ENCODE peak calls at places on chromosomes 12 and 14, in nine cellular contexts. V is mammary epithelial cell, A is cardiac muscle cell, X is endothelial cell of umbilical vein, C is left ventricle myocardium inferior, M is uterus, H is A549, Q is breast epithelium, U is esophagus squamous epithelium. D is an unnamed sample. For H3K4me1, the result is how much of the 10 kb centered on the place peaks cover.

GRCh38 chr12:124457287-124458219 is 109.9 kb downstream of the NCOR2 start:
- DNase-seq in M (peak), Q (peak), V (no peak), U (peak), C (peak), X (no peak), A (no peak), H (no peak), D (peak)

GRCh38 chr12:92495108-92495507 is 207.7 kb upstream of the PLEKHG7 start:
- DNase-seq in H (no peak), A (no peak), U (no peak), X (no peak), Q (no peak), C (no peak), V (no peak), M (no peak), D (no peak)

GRCh38 chr14:25237845-25238244 is 187.9 kb upstream of the STXBP6 start:
- DNase-seq in M (no peak), U (no peak), Q (no peak), A (peak), V (peak), C (no peak), X (peak), H (peak), D (no peak)

GRCh38 chr12:32069731-32070130 is 36.9 kb upstream of the BICD1 start:
- DNase-seq in M (no peak), H (no peak), Q (no peak), A (no peak), V (no peak), C (no peak), U (no peak), X (no peak), D (no peak)

GRCh38 chr12:71063087-71063486 is 94.7 kb downstream of the TSPAN8 start:
- DNase-seq in Q (no peak), A (no peak), V (no peak), M (no peak), X (no peak), C (no peak), H (no peak), U (no peak), D (no peak)

GRCh38 chr12:131688131-131688844 is 22.6 kb upstream of the SFSWAP start:
- DNase-seq in A (no peak), H (no peak), Q (no peak), V (no peak), U (no peak), M (no peak), C (no peak), X (no peak), D (no peak)

GRCh38 chr12:12356886-12357696 is at the start of gene BORCS5:
- DNase-seq in A (peak), U (peak), V (peak), X (peak), C (peak), Q (peak), M (peak), H (peak), D (peak)

GRCh38 chr12:26845057-26845666 is 12.2 kb upstream of the ITPR2 start:
- DNase-seq in H (peak), X (peak), V (peak), A (peak), Q (peak), U (no peak), C (peak), M (peak), D (peak)

GRCh38 chr12:32390572-32391219 is 8.7 kb upstream of the FGD4 start:
- DNase-seq in Q (no peak), H (peak), X (peak), C (peak), A (no peak), V (no peak), U (no peak), M (no peak), D (no peak)

GRCh38 chr14:41505491-41505890 is 101.2 kb upstream of the LRFN5 start:
- DNase-seq in M (no peak), A (no peak), X (no peak), U (no peak), V (peak), C (no peak), H (no peak), Q (no peak), D (no peak)

GRCh38 chr12:20798561-20798960 is 11.9 kb upstream of the SLCO1B3 start:
- DNase-seq in C (no peak), A (peak), X (peak), M (no peak), U (no peak), V (no peak), Q (no peak), H (peak), D (no peak)

GRCh38 chr12:115697341-115697740 is 580.2 kb downstream of the MED13L start:
- DNase-seq in A (no peak), X (no peak), U (no peak), M (no peak), V (no peak), Q (no peak), H (no peak), C (no peak), D (no peak)

GRCh38 chr14:24233538-24233866 is 773 bp downstream of the GMPR2 start:
- DNase-seq in Q (no peak), H (peak), X (no peak), A (no peak), U (no peak), C (no peak), V (peak), M (no peak), D (no peak)

GRCh38 chr14:74599201-74599809 is 12.7 kb downstream of the LTBP2 start:
- DNase-seq in C (no peak), V (no peak), A (no peak), X (peak), H (no peak), U (no peak), M (peak), Q (no peak), D (no peak)

GRCh38 chr14:104093366-104094055 is 8.0 kb downstream of the ASPG start:
- DNase-seq in U (no peak), M (no peak), X (no peak), C (no peak), Q (no peak), H (no peak), V (no peak), A (no peak), D (peak)

GRCh38 chr12:45388545-45388944 is 172.7 kb downstream of the ANO6 start:
- DNase-seq in U (no peak), X (peak), A (peak), H (peak), M (peak), Q (no peak), C (no peak), V (peak), D (no peak)

GRCh38 chr12:105279460-105280056 is 43.6 kb upstream of the APPL2 start:
- DNase-seq in C (no peak), M (no peak), A (peak), U (no peak), H (peak), V (no peak), X (peak), Q (no peak), D (no peak)

GRCh38 chr12:106431839-106432411 is 74.4 kb downstream of the POLR3B start:
- DNase-seq in A (no peak), X (no peak), C (no peak), M (no peak), V (no peak), Q (no peak), U (no peak), H (no peak), D (no peak)

GRCh38 chr12:104197264-104197663 is 18.3 kb upstream of the TXNRD1 start:
- DNase-seq in H (no peak), X (no peak), Q (no peak), A (no peak), U (no peak), V (no peak), M (no peak), C (no peak), D (no peak)

GRCh38 chr14:63544641-63545234 is 1.6 kb upstream of the PPP2R5E start:
- DNase-seq in V (no peak), H (peak), U (no peak), X (peak), Q (no peak), M (no peak), A (no peak), C (no peak), D (no peak)

GRCh38 chr12:95790025-95790911 is at the start of gene NTN4:
- DNase-seq in V (peak), C (peak), A (peak), M (peak), Q (peak), X (peak), H (peak), U (no peak), D (peak)

GRCh38 chr12:10067942-10068341 is 30.8 kb downstream of the CLEC1A start:
- DNase-seq in A (no peak), V (peak), H (no peak), Q (no peak), M (no peak), C (no peak), U (no peak), X (peak), D (no peak)

GRCh38 chr12:57069522-57069921 is 9.1 kb downstream of the NEMP1 start:
- DNase-seq in H (peak), U (no peak), V (peak), A (peak), Q (peak), X (peak), C (no peak), M (peak), D (no peak)

GRCh38 chr12:12883369-12884001 is 7.9 kb upstream of the GPRC5A start:
- DNase-seq in V (peak), C (no peak), X (peak), U (no peak), A (no peak), M (no peak), H (peak), Q (no peak), D (no peak)

GRCh38 chr14:99521176-99522024 is 40.2 kb downstream of the CCNK start:
- DNase-seq in H (no peak), U (no peak), M (no peak), Q (no peak), C (peak), V (no peak), A (no peak), X (no peak), D (peak)

GRCh38 chr14:99656171-99656570 is 11.2 kb downstream of the HHIPL1 start:
- DNase-seq in H (no peak), X (no peak), Q (no peak), U (no peak), C (no peak), A (no peak), V (no peak), M (no peak), D (no peak)

GRCh38 chr14:50778757-50779483 is 52.0 kb downstream of the NIN start:
- DNase-seq in Q (no peak), V (peak), M (no peak), U (no peak), C (no peak), A (no peak), X (no peak), H (no peak), D (no peak)

GRCh38 chr12:7108042-7108927 is 729 bp downstream of the C1RL start:
- DNase-seq in V (peak), A (peak), X (peak), C (peak), H (peak), Q (peak), U (peak), M (peak), D (peak)

GRCh38 chr12:57233357-57234232 is 4.1 kb downstream of the SHMT2 start:
- DNase-seq in Q (no peak), X (no peak), U (no peak), M (no peak), C (peak), A (no peak), H (no peak), V (no peak), D (peak)

GRCh38 chr12:55820679-55821078 is 2.8 kb downstream of the ORMDL2 start:
- DNase-seq in H (peak), M (no peak), V (no peak), A (no peak), U (no peak), C (no peak), Q (no peak), X (no peak), D (no peak)

GRCh38 chr12:18982226-18982949 is 147.1 kb upstream of the PLEKHA5 start:
- DNase-seq in U (no peak), X (no peak), V (no peak), A (no peak), M (no peak), Q (no peak), C (no peak), H (no peak), D (no peak)

GRCh38 chr12:71010143-71010479 is 89.6 kb upstream of the PTPRR start:
- DNase-seq in M (no peak), C (no peak), U (no peak), X (no peak), Q (no peak), H (no peak), A (no peak), V (no peak), D (no peak)

GRCh38 chr12:100199347-100200136 is 1.1 kb upstream of the ACTR6 start:
- DNase-seq in X (peak), U (no peak), M (peak), A (peak), C (peak), H (peak), Q (peak), V (peak), D (peak)

GRCh38 chr12:116712458-116713303 is 25.2 kb downstream of the SPRING1 start:
- DNase-seq in V (peak), C (no peak), X (no peak), A (no peak), U (no peak), H (no peak), M (no peak), Q (peak), D (no peak)

GRCh38 chr12:116713529-116713928 is 24.3 kb downstream of the SPRING1 start:
- DNase-seq in V (no peak), C (no peak), H (no peak), A (no peak), U (no peak), Q (no peak), M (no peak), X (no peak), D (no peak)

GRCh38 chr12:116710367-116710766 is 27.5 kb downstream of the SPRING1 start:
- DNase-seq in C (no peak), Q (no peak), V (no peak), A (no peak), U (no peak), M (no peak), X (no peak), H (no peak), D (no peak)

GRCh38 chr12:116707751-116708150 is 30.1 kb downstream of the SPRING1 start:
- DNase-seq in U (no peak), X (no peak), C (no peak), M (no peak), V (no peak), A (no peak), H (no peak), Q (no peak), D (no peak)

DNA sequence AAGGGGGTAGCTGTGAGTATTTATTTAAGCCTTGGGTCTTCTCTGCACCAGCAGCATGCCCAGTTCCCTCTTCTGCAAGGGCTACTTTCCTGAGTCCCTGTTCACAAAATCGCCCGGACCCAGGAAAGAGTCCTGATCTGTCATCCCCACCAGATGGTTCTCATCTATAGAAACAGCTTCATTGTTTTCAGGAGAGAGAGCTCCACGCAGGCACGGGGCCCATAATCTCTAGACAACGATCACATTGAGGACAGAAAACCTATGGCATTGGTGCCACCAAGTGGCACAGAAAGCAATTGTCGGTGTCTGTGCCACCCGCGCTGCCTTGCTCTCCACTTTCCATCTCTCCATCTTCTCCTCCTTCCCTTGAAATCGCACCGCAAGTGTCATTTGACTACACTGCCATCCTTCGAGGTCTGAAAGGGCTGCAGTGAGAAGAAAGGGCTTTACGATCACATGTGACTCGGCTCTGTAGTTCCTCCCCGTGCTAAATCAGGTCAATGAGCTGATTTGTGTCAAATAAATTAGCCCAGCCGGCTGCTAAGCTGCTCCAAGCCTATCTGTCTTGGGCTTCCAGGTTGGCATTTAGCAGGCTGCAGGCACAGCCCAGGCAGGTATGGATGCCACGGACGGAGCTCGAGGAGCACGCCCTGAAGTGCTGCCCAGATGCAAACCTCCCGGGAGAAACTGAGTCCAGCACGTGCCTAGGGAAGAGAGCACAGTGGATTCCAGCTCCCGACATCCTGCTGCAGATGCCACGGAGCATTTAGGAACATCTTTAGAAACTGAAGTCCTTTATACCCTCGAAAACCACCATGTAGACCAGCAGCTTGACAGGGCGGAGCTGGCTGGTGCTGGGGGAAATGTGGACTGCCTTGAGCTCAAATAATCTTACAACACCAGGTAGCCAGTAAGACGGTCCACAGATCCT is 28.8 kb downstream of the SPRING1 start:
- DNase-seq in H (peak), M (peak), X (peak), A (no peak), Q (peak), U (no peak), C (peak), V (peak), D (peak)
- TF ChIP-seq CTCF in H (peak), M (peak), X (peak), A (peak), Q (peak), U (peak), C (peak), V (peak), D (peak)

GRCh38 chr14:93065272-93065730 is 50.4 kb downstream of the ITPK1 start:
- DNase-seq in X (no peak), Q (no peak), U (no peak), A (no peak), C (no peak), M (no peak), V (no peak), H (no peak), D (no peak)
- H3K4me3 ChIP-seq in X (no peak), Q (no peak), U (no peak), A (no peak), C (no peak), M (no peak), V (no peak), H (no peak), D (no peak)

DNA sequence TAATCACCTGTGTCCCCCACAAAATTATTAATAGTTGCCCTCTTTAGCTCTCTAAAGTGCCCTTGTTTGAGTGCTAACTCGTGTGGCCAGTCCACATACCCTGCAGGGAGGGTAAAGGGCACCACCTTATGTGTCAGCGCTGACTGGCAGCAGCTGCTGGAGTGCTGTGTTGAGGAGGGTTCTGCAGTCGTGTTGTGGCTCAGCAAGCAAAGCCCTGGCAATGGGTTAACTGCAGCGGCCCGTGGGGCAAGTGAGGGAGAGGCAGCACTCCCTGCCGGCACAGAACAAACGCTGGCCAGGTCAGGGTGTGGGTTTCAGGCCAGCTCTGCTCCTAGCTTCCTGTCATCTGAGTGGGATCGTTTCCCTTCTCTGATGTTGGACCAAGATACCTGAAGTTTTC is 369.8 kb downstream of the CACNA1C start:
- DNase-seq in X (no peak), A (no peak), Q (no peak), V (no peak), H (no peak), M (no peak), C (no peak), U (no peak), D (no peak)
- H3K4me1 ChIP-seq in X (under half), A (under half), Q (under half), V (under half), H (under half), M (under half), C (under half), U (under half), D (under half)

GRCh38 chr14:56660677-56661389 is 81.2 kb downstream of the TMEM260 start:
- DNase-seq in M (no peak), Q (no peak), C (no peak), X (no peak), H (no peak), U (no peak), A (no peak), V (no peak), D (no peak)

GRCh38 chr14:56664811-56665421 is 85.3 kb downstream of the TMEM260 start:
- DNase-seq in H (no peak), U (no peak), V (no peak), X (no peak), M (no peak), C (no peak), Q (no peak), A (no peak), D (no peak)

GRCh38 chr14:56666294-56666693 is 86.7 kb downstream of the TMEM260 start:
- DNase-seq in A (no peak), C (no peak), U (no peak), M (no peak), H (no peak), X (no peak), Q (no peak), V (peak), D (no peak)

GRCh38 chr14:56661478-56661877 is 81.9 kb downstream of the TMEM260 start:
- DNase-seq in A (no peak), H (no peak), M (no peak), Q (no peak), C (no peak), X (no peak), V (no peak), U (no peak), D (no peak)

GRCh38 chr14:56666716-56667115 is 87.1 kb downstream of the TMEM260 start:
- DNase-seq in X (peak), A (no peak), H (no peak), M (no peak), Q (no peak), U (no peak), C (no peak), V (peak), D (no peak)
- TF ChIP-seq CTCF in X (no peak), A (no peak), H (no peak), M (no peak), Q (no peak), U (no peak), C (no peak), V (peak), D (no peak)

GRCh38 chr12:109287811-109288469 is 21.1 kb downstream of the FOXN4 start:
- DNase-seq in M (no peak), Q (no peak), C (no peak), V (no peak), A (no peak), X (no peak), H (no peak), U (no peak), D (peak)
- H3K4me3 ChIP-seq in M (no peak), Q (no peak), C (no peak), V (no peak), A (no peak), X (no peak), H (no peak), U (no peak), D (no peak)

DNA sequence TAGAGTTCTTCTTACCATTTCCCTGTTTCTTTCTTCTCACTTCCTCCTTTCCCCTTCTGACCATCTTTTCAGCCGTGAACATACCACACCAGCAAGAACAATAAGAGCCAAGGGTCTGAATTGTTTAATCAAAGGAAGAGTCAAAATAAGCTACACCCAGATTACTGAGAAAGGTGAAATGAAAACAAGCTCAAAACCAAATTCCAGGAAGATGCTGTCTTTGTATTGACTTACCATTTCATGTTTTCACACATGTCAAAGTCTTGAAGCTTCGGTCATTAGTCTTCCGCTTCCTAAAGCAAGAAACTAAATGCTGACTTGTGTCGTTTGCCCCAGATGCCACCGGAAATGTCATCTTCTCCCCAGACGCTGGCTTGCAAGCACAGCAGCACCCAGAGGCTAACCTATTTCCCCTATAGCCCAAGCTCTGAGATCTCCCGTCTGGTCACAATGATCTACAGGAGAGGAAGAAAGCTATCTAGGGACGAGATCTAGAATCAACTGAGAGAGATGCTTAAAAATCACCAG is 136.5 kb upstream of the AMIGO2 start:
- DNase-seq in H (no peak), U (no peak), M (no peak), A (no peak), Q (no peak), C (peak), V (no peak), X (no peak), D (no peak)
- H3K4me1 ChIP-seq in H (half or more), U (under half), M (under half), A (under half), Q (under half), C (under half), V (half or more), X (under half), D (under half)

D was measured in psoas muscle.